ENCODE peak calls at places on chromosomes 5 and 9, in five cellular contexts. W is PC-3, H is progenitor cell of endocrine pancreas, K is Peyer's patch, N is GM10248. Y is an unnamed sample.

GRCh38 chr5:138650196-138650595 is 75.0 kb upstream of the HSPA9 start:
- DNase-seq in N (no peak), H (no peak), K (no peak), W (no peak), Y (no peak)

GRCh38 chr5:119333421-119333851 is 22.4 kb upstream of the TNFAIP8 start:
- DNase-seq in N (no peak), H (no peak), K (no peak), W (no peak), Y (no peak)

GRCh38 chr5:138676556-138677193 is 76.5 kb upstream of the CTNNA1 start:
- DNase-seq in H (no peak), K (no peak), W (no peak), N (no peak), Y (no peak)

GRCh38 chr9:89501311-89501898 is 3.5 kb upstream of the SEMA4D start:
- DNase-seq in K (no peak), H (no peak), N (no peak), W (no peak), Y (no peak)

GRCh38 chr9:121947683-121948300 is 145.3 kb downstream of the TTLL11 start:
- DNase-seq in H (no peak), N (no peak), K (no peak), W (no peak), Y (no peak)

GRCh38 chr5:112931473-112931872 is 9.4 kb upstream of the REEP5 start:
- DNase-seq in H (no peak), K (no peak), N (no peak), W (no peak), Y (no peak)

GRCh38 chr5:128494516-128494915 is 43.5 kb downstream of the FBN2 start:
- DNase-seq in H (no peak), K (no peak), W (peak; percentile 34), N (no peak), Y (no peak)

GRCh38 chr5:60287174-60287771 is 393.7 kb upstream of the PDE4D start:
- DNase-seq in N (peak; percentile 19), H (no peak), K (no peak), W (peak; percentile 65), Y (peak; percentile 56)

GRCh38 chr5:143536364-143536763 is 132.9 kb upstream of the NR3C1 start:
- DNase-seq in H (no peak), K (no peak), N (no peak), W (peak; percentile 88), Y (peak; percentile 34)

GRCh38 chr9:91305596-91305995 is 56.1 kb downstream of the AUH start:
- DNase-seq in W (no peak), K (no peak), H (no peak), N (no peak), Y (no peak)

GRCh38 chr5:428754-429452 is 14.1 kb upstream of the EXOC3 start:
- DNase-seq in W (no peak), K (no peak), N (no peak), H (no peak), Y (no peak)

GRCh38 chr5:95966005-95966404 is 4.4 kb upstream of the ELL2 start:
- DNase-seq in H (no peak), W (no peak), K (no peak), N (no peak), Y (no peak)

GRCh38 chr9:31736581-31737179 is 647.8 kb upstream of the ACO1 start:
- DNase-seq in H (no peak), N (no peak), W (no peak), K (no peak), Y (no peak)

GRCh38 chr5:527646-528591 is 3.7 kb upstream of the SLC9A3 start:
- DNase-seq in W (no peak), H (no peak), K (no peak), N (no peak), Y (no peak)

GRCh38 chr5:135041726-135042125 is 7.7 kb upstream of the PITX1 start:
- DNase-seq in H (no peak), N (no peak), K (no peak), W (no peak), Y (no peak)

GRCh38 chr5:146877178-146877681 is 1.3 kb downstream of the PPP2R2B start:
- DNase-seq in K (no peak), H (no peak), W (no peak), N (no peak), Y (no peak)

GRCh38 chr9:115640887-115641286 is 512.7 kb upstream of the PAPPA start:
- DNase-seq in N (no peak), H (no peak), W (peak; percentile 67), K (no peak), Y (no peak)

GRCh38 chr5:64195981-64196380 is 30.3 kb downstream of the RNF180 start:
- DNase-seq in N (no peak), K (no peak), W (no peak), H (no peak), Y (no peak)

GRCh38 chr5:181059297-181060230 is 19.5 kb downstream of the BTNL9 start:
- DNase-seq in N (no peak), K (no peak), H (no peak), W (no peak), Y (no peak)

GRCh38 chr5:139091439-139092156 is 106.6 kb downstream of the SIL1 start:
- DNase-seq in H (no peak), N (no peak), W (no peak), K (no peak), Y (no peak)

GRCh38 chr9:127816362-127816725 is 13.7 kb downstream of the FPGS start:
- DNase-seq in W (no peak), K (no peak), H (no peak), N (no peak), Y (no peak)

GRCh38 chr9:115090486-115090885 is 27.5 kb downstream of the TNC start:
- DNase-seq in N (no peak), K (no peak), H (no peak), W (no peak), Y (no peak)

GRCh38 chr5:111643499-111643898 is 113.5 kb downstream of the NREP start:
- DNase-seq in W (no peak), N (no peak), H (no peak), K (no peak), Y (no peak)

GRCh38 chr5:33439905-33440481 is 772 bp upstream of the TARS1 start:
- DNase-seq in K (no peak), H (no peak), W (peak; percentile 8), N (no peak), Y (no peak)

GRCh38 chr5:133163839-133164238 is 112.0 kb downstream of the HSPA4 start:
- DNase-seq in K (no peak), N (no peak), W (no peak), H (no peak), Y (no peak)

GRCh38 chr5:167783145-167783817 is 508.2 kb upstream of the WWC1 start:
- DNase-seq in H (no peak), N (no peak), K (no peak), W (no peak), Y (no peak)

GRCh38 chr9:16705121-16705604 is 165.3 kb downstream of the BNC2 start:
- DNase-seq in W (peak; percentile 95), K (peak; percentile 19), H (peak; percentile 48), N (no peak), Y (no peak)

GRCh38 chr5:33401482-33402390 is 39.0 kb upstream of the TARS1 start:
- DNase-seq in K (no peak), H (no peak), W (peak; percentile 90), N (no peak), Y (no peak)

GRCh38 chr5:13472834-13473233 is 471.7 kb downstream of the DNAH5 start:
- DNase-seq in K (no peak), W (no peak), N (no peak), H (no peak), Y (no peak)

GRCh38 chr5:92514901-92515300 is 1066.1 kb downstream of the NR2F1-AS1 start:
- DNase-seq in W (no peak), K (no peak), N (no peak), H (no peak), Y (no peak)

GRCh38 chr5:92513067-92513466 is 1068.0 kb downstream of the NR2F1-AS1 start:
- DNase-seq in H (no peak), K (no peak), N (no peak), W (peak; percentile 45), Y (no peak)

GRCh38 chr5:92519717-92520632 is 1061.0 kb downstream of the NR2F1-AS1 start:
- DNase-seq in N (no peak), W (peak; percentile 23), K (no peak), H (no peak), Y (no peak)

DNA sequence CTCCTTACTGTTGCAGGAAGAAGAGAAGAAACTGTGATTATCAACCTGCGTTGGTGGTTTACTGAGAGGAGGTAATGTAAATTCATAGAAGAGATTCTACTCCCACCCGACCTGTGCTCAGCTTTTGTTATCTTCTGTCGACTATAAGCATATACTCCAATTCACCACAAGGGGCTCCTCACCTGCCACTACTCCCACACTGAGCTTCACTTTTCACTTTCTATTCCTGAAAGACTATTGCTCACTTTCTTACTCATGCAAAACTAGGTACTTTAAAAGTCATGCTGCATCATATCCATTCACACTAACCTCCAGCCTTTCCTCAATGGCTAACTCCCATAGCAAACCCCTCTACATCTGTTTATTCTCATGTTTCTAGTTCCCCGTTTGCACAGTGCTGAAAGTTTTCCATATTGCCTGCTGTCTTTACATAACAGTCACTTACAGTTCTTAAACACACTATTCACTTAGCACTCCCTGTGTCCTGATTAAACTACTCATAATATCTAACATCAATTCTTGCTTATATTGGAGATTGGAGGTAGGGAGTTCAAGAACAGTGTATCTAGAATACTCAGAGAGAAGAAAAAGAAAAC is 1062.6 kb downstream of the NR2F1-AS1 start:
- DNase-seq in W (peak; percentile 58), K (no peak), H (no peak), N (peak; percentile 44), Y (peak; percentile 11)
- TF ChIP-seq CTCF in W (peak; percentile 73), K (no peak), H (peak; percentile 57), N (peak; percentile 44), Y (peak; percentile 56)

GRCh38 chr9:15096959-15097358 is 186.7 kb upstream of the FREM1 start:
- DNase-seq in K (no peak), W (peak; percentile 12), H (no peak), N (no peak), Y (no peak)
- TF ChIP-seq CTCF in K (no peak), W (no peak), H (no peak), N (no peak), Y (no peak)

GRCh38 chr5:149239917-149240316 is 31.7 kb upstream of the AFAP1L1 start:
- DNase-seq in K (no peak), N (no peak), W (no peak), H (no peak), Y (no peak)

GRCh38 chr5:149240354-149240998 is 31.2 kb upstream of the AFAP1L1 start:
- DNase-seq in H (no peak), W (no peak), K (peak; percentile 73), N (peak; percentile 30), Y (no peak)

GRCh38 chr5:149237662-149238061 is 34.0 kb upstream of the AFAP1L1 start:
- DNase-seq in H (no peak), N (no peak), W (peak; percentile 27), K (no peak), Y (no peak)

GRCh38 chr5:149235841-149236240 is 35.8 kb upstream of the AFAP1L1 start:
- DNase-seq in W (no peak), H (no peak), N (no peak), K (no peak), Y (no peak)

DNA sequence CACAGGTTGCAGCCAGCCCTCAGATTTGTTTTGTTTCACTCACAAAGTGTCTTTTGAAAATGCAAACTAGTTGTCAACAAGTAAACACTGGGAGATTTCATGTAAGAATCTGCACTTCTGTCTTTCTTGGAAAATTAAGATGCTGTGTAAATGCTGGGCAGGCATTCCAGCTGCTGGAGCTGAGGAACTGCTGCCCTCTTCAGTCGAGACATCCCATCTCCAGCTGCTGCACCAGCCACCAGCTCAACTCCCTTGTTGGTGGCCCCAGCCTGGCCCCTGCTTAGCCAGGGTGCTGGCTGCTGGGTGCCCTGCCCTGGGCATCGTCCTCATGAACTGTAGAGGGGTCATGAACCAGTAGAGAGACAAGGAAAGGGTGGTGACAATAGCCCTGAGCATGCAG is 33.1 kb upstream of the AFAP1L1 start:
- DNase-seq in K (no peak), H (no peak), W (no peak), N (no peak), Y (no peak)
- TF ChIP-seq CTCF in K (no peak), H (no peak), W (peak; percentile 44), N (no peak), Y (peak; percentile 12)

GRCh38 chr5:16457451-16457850 is 8.1 kb downstream of the ZNF622 start:
- DNase-seq in W (no peak), N (no peak), K (no peak), H (no peak), Y (peak; percentile 21)
- TF ChIP-seq CTCF in W (peak; percentile 28), N (no peak), K (no peak), H (no peak), Y (no peak)